ENCODE peak calls at places on chromosomes 5 and 9, in nine cellular contexts. One of them, this sample, is unnamed.

GRCh38 chr5:147482426-147483196 is 27.3 kb downstream of the DPYSL3 start:
- DNase-seq in choroid plexus epithelial cell: peak
- DNase-seq in D721Med: no peak
- DNase-seq in pancreas: no peak
- DNase-seq in endothelial cell: no peak
- DNase-seq in progenitor cell of endocrine pancreas: no peak
- DNase-seq in omental fat pad: no peak
- DNase-seq in cardiac fibroblast: peak
- DNase-seq in neural crest cell: no peak
- DNase-seq in this sample: no peak

GRCh38 chr9:12771891-12772290 is 2.9 kb upstream of the LURAP1L start:
- DNase-seq in choroid plexus epithelial cell: peak
- DNase-seq in D721Med: no peak
- DNase-seq in pancreas: no peak
- DNase-seq in endothelial cell: no peak
- DNase-seq in progenitor cell of endocrine pancreas: no peak
- DNase-seq in omental fat pad: no peak
- DNase-seq in cardiac fibroblast: peak
- DNase-seq in neural crest cell: no peak
- DNase-seq in this sample: no peak

GRCh38 chr9:123548749-123549545 is 192.9 kb downstream of the CRB2 start:
- DNase-seq in choroid plexus epithelial cell: no peak
- DNase-seq in D721Med: no peak
- DNase-seq in pancreas: no peak
- DNase-seq in endothelial cell: no peak
- DNase-seq in progenitor cell of endocrine pancreas: no peak
- DNase-seq in omental fat pad: no peak
- DNase-seq in cardiac fibroblast: peak
- DNase-seq in neural crest cell: no peak
- DNase-seq in this sample: no peak

GRCh38 chr5:87770016-87770415 is 357.3 kb upstream of the CCNH start:
- DNase-seq in choroid plexus epithelial cell: no peak
- DNase-seq in D721Med: no peak
- DNase-seq in pancreas: no peak
- DNase-seq in endothelial cell: no peak
- DNase-seq in progenitor cell of endocrine pancreas: no peak
- DNase-seq in omental fat pad: no peak
- DNase-seq in cardiac fibroblast: no peak
- DNase-seq in neural crest cell: no peak
- DNase-seq in this sample: no peak

GRCh38 chr5:157540707-157541451 is 34.7 kb downstream of the ADAM19 start:
- DNase-seq in choroid plexus epithelial cell: peak
- DNase-seq in D721Med: no peak
- DNase-seq in pancreas: no peak
- DNase-seq in endothelial cell: peak
- DNase-seq in progenitor cell of endocrine pancreas: no peak
- DNase-seq in omental fat pad: no peak
- DNase-seq in cardiac fibroblast: peak
- DNase-seq in neural crest cell: no peak
- DNase-seq in this sample: no peak

GRCh38 chr9:134669556-134669955 is 28.0 kb downstream of the COL5A1 start:
- DNase-seq in choroid plexus epithelial cell: peak
- DNase-seq in D721Med: no peak
- DNase-seq in pancreas: no peak
- DNase-seq in endothelial cell: no peak
- DNase-seq in progenitor cell of endocrine pancreas: no peak
- DNase-seq in omental fat pad: no peak
- DNase-seq in cardiac fibroblast: no peak
- DNase-seq in neural crest cell: no peak
- DNase-seq in this sample: peak

GRCh38 chr9:131420913-131421312 is 27.0 kb downstream of the PRRC2B start:
- DNase-seq in choroid plexus epithelial cell: peak
- DNase-seq in D721Med: no peak
- DNase-seq in pancreas: no peak
- DNase-seq in endothelial cell: no peak
- DNase-seq in progenitor cell of endocrine pancreas: no peak
- DNase-seq in omental fat pad: no peak
- DNase-seq in cardiac fibroblast: peak
- DNase-seq in neural crest cell: no peak
- DNase-seq in this sample: peak

GRCh38 chr9:133528887-133529262 is 4.1 kb upstream of the MYMK start:
- DNase-seq in choroid plexus epithelial cell: no peak
- DNase-seq in D721Med: no peak
- DNase-seq in pancreas: no peak
- DNase-seq in endothelial cell: no peak
- DNase-seq in progenitor cell of endocrine pancreas: no peak
- DNase-seq in omental fat pad: no peak
- DNase-seq in cardiac fibroblast: no peak
- DNase-seq in neural crest cell: no peak
- DNase-seq in this sample: no peak

GRCh38 chr5:112371054-112371453 is 48.0 kb downstream of the EPB41L4A start:
- DNase-seq in choroid plexus epithelial cell: no peak
- DNase-seq in D721Med: no peak
- DNase-seq in pancreas: no peak
- DNase-seq in endothelial cell: no peak
- DNase-seq in progenitor cell of endocrine pancreas: no peak
- DNase-seq in omental fat pad: no peak
- DNase-seq in cardiac fibroblast: no peak
- DNase-seq in neural crest cell: no peak
- DNase-seq in this sample: no peak

GRCh38 chr5:112372543-112372942 is 46.5 kb downstream of the EPB41L4A start:
- DNase-seq in choroid plexus epithelial cell: peak
- DNase-seq in D721Med: no peak
- DNase-seq in pancreas: no peak
- DNase-seq in endothelial cell: no peak
- DNase-seq in progenitor cell of endocrine pancreas: no peak
- DNase-seq in omental fat pad: no peak
- DNase-seq in cardiac fibroblast: no peak
- DNase-seq in neural crest cell: no peak
- DNase-seq in this sample: no peak

GRCh38 chr5:112367400-112367799 is 51.7 kb downstream of the EPB41L4A start:
- DNase-seq in choroid plexus epithelial cell: no peak
- DNase-seq in D721Med: no peak
- DNase-seq in pancreas: no peak
- DNase-seq in endothelial cell: no peak
- DNase-seq in progenitor cell of endocrine pancreas: no peak
- DNase-seq in omental fat pad: peak
- DNase-seq in cardiac fibroblast: no peak
- DNase-seq in neural crest cell: no peak
- DNase-seq in this sample: no peak

DNA sequence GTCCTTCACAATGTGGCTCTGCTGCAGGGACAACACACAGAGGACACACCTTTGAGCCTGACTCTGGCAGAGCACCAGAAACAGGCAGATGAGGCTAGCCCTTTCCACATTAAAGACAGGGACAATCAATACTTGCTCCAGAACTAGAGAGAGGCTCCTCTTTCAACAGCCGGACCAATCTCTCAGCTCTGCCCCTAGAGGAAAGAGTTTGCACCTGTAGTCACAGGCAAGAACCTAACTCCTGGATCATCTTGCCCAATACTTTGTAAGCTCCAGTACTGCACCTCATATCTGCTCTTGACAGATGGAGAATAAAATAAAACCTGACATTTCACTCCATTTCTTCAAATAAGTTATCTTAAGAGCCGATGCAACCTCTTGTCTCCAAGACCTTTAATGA is 52.1 kb downstream of the EPB41L4A start:
- DNase-seq in choroid plexus epithelial cell: peak
- DNase-seq in D721Med: no peak
- DNase-seq in pancreas: no peak
- DNase-seq in endothelial cell: no peak
- DNase-seq in progenitor cell of endocrine pancreas: no peak
- DNase-seq in omental fat pad: no peak
- DNase-seq in cardiac fibroblast: peak
- DNase-seq in neural crest cell: no peak
- DNase-seq in this sample: no peak
- TF ChIP-seq CTCF in choroid plexus epithelial cell: peak
- TF ChIP-seq CTCF in D721Med: no peak
- TF ChIP-seq CTCF in pancreas: no peak
- TF ChIP-seq CTCF in endothelial cell: no peak
- TF ChIP-seq CTCF in progenitor cell of endocrine pancreas: peak
- TF ChIP-seq CTCF in omental fat pad: peak
- TF ChIP-seq CTCF in cardiac fibroblast: peak
- TF ChIP-seq CTCF in neural crest cell: peak
- TF ChIP-seq CTCF in this sample: peak

GRCh38 chr9:114156311-114156657 is 947 bp downstream of the COL27A1 start:
- DNase-seq in choroid plexus epithelial cell: no peak
- DNase-seq in D721Med: no peak
- DNase-seq in pancreas: no peak
- DNase-seq in endothelial cell: no peak
- DNase-seq in progenitor cell of endocrine pancreas: no peak
- DNase-seq in omental fat pad: no peak
- DNase-seq in cardiac fibroblast: peak
- DNase-seq in neural crest cell: no peak
- DNase-seq in this sample: no peak

GRCh38 chr9:114155967-114156294 is 594 bp downstream of the COL27A1 start:
- DNase-seq in choroid plexus epithelial cell: no peak
- DNase-seq in D721Med: no peak
- DNase-seq in pancreas: no peak
- DNase-seq in endothelial cell: peak
- DNase-seq in progenitor cell of endocrine pancreas: peak
- DNase-seq in omental fat pad: no peak
- DNase-seq in cardiac fibroblast: no peak
- DNase-seq in neural crest cell: no peak
- DNase-seq in this sample: no peak

GRCh38 chr9:114155263-114155966 is at the start of gene COL27A1:
- DNase-seq in choroid plexus epithelial cell: peak
- DNase-seq in D721Med: peak
- DNase-seq in pancreas: peak
- DNase-seq in endothelial cell: peak
- DNase-seq in progenitor cell of endocrine pancreas: peak
- DNase-seq in omental fat pad: peak
- DNase-seq in cardiac fibroblast: peak
- DNase-seq in neural crest cell: peak
- DNase-seq in this sample: no peak

GRCh38 chr9:114157516-114158176 is 2.3 kb downstream of the COL27A1 start:
- DNase-seq in choroid plexus epithelial cell: peak
- DNase-seq in D721Med: no peak
- DNase-seq in pancreas: no peak
- DNase-seq in endothelial cell: no peak
- DNase-seq in progenitor cell of endocrine pancreas: no peak
- DNase-seq in omental fat pad: no peak
- DNase-seq in cardiac fibroblast: peak
- DNase-seq in neural crest cell: no peak
- DNase-seq in this sample: no peak

GRCh38 chr9:114156658-114157421 is 1.5 kb downstream of the COL27A1 start:
- DNase-seq in choroid plexus epithelial cell: peak
- DNase-seq in D721Med: no peak
- DNase-seq in pancreas: peak
- DNase-seq in endothelial cell: peak
- DNase-seq in progenitor cell of endocrine pancreas: peak
- DNase-seq in omental fat pad: peak
- DNase-seq in cardiac fibroblast: peak
- DNase-seq in neural crest cell: peak
- DNase-seq in this sample: no peak
- TF ChIP-seq CTCF in choroid plexus epithelial cell: peak
- TF ChIP-seq CTCF in D721Med: no peak
- TF ChIP-seq CTCF in pancreas: no peak
- TF ChIP-seq CTCF in endothelial cell: no peak
- TF ChIP-seq CTCF in progenitor cell of endocrine pancreas: no peak
- TF ChIP-seq CTCF in omental fat pad: no peak
- TF ChIP-seq CTCF in cardiac fibroblast: no peak
- TF ChIP-seq CTCF in neural crest cell: no peak
- TF ChIP-seq CTCF in this sample: peak

GRCh38 chr9:37206121-37206620 is 85.8 kb downstream of the ZCCHC7 start:
- DNase-seq in choroid plexus epithelial cell: no peak
- DNase-seq in D721Med: no peak
- DNase-seq in pancreas: no peak
- DNase-seq in endothelial cell: no peak
- DNase-seq in progenitor cell of endocrine pancreas: no peak
- DNase-seq in omental fat pad: no peak
- DNase-seq in cardiac fibroblast: no peak
- DNase-seq in neural crest cell: no peak
- DNase-seq in this sample: no peak

GRCh38 chr9:37212435-37212834 is 92.1 kb downstream of the ZCCHC7 start:
- DNase-seq in choroid plexus epithelial cell: no peak
- DNase-seq in D721Med: no peak
- DNase-seq in pancreas: no peak
- DNase-seq in endothelial cell: no peak
- DNase-seq in progenitor cell of endocrine pancreas: no peak
- DNase-seq in omental fat pad: no peak
- DNase-seq in cardiac fibroblast: no peak
- DNase-seq in neural crest cell: no peak
- DNase-seq in this sample: no peak

GRCh38 chr9:37215456-37216229 is 95.3 kb downstream of the ZCCHC7 start:
- DNase-seq in choroid plexus epithelial cell: peak
- DNase-seq in D721Med: no peak
- DNase-seq in pancreas: no peak
- DNase-seq in endothelial cell: no peak
- DNase-seq in progenitor cell of endocrine pancreas: no peak
- DNase-seq in omental fat pad: no peak
- DNase-seq in cardiac fibroblast: peak
- DNase-seq in neural crest cell: no peak
- DNase-seq in this sample: no peak

GRCh38 chr9:37210737-37211523 is 90.6 kb downstream of the ZCCHC7 start:
- DNase-seq in choroid plexus epithelial cell: no peak
- DNase-seq in D721Med: no peak
- DNase-seq in pancreas: no peak
- DNase-seq in endothelial cell: no peak
- DNase-seq in progenitor cell of endocrine pancreas: no peak
- DNase-seq in omental fat pad: no peak
- DNase-seq in cardiac fibroblast: no peak
- DNase-seq in neural crest cell: no peak
- DNase-seq in this sample: no peak

DNA sequence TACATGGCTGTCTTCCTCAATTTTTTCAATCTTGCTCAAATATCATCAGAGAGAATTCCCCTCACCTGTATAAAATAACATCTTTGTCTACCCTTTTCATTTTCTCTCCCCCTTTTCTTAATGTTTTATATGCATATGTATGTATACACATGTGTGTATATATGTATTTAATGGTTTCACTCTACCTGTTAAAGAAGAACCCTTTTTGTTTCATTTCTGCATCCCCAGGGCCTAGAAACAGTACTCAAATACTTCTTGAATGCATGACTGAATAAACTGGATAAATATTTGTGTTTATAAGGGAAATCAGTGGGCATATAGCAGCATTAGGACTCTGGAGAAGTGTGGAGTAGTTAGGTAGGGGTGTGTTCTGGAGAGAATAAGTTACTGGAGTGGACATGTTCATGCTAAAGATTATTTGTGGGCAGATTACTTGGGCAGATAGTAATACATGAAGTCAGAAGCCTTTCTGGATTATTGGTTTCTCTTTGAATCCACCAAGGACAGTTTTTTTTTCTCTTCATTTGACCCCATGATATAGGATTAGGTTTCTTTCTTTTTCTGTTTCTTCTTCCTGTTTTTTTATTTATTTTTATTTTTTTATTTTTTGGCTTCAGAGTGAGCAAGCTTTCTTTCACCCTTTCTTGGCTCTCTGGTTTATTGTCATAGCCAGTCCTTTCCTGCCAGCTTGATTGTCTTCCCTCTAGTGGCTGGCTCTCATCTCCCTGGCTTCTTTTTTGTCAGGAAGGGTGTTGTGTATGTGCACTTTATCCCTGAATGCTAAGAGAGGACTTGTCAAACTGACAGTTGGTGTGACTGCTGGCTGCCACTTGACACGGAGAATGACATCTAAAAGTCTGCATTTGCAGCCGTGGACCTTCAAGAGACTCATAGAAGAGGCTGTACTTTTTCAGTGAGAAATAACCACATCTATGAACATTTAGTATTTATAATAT is 89.3 kb downstream of the ZCCHC7 start:
- DNase-seq in choroid plexus epithelial cell: no peak
- DNase-seq in D721Med: no peak
- DNase-seq in pancreas: no peak
- DNase-seq in endothelial cell: peak
- DNase-seq in progenitor cell of endocrine pancreas: no peak
- DNase-seq in omental fat pad: no peak
- DNase-seq in cardiac fibroblast: peak
- DNase-seq in neural crest cell: no peak
- DNase-seq in this sample: no peak
- TF ChIP-seq CTCF in choroid plexus epithelial cell: peak
- TF ChIP-seq CTCF in D721Med: peak
- TF ChIP-seq CTCF in pancreas: no peak
- TF ChIP-seq CTCF in endothelial cell: no peak
- TF ChIP-seq CTCF in progenitor cell of endocrine pancreas: no peak
- TF ChIP-seq CTCF in omental fat pad: no peak
- TF ChIP-seq CTCF in cardiac fibroblast: peak
- TF ChIP-seq CTCF in neural crest cell: no peak
- TF ChIP-seq CTCF in this sample: peak

GRCh38 chr5:28780083-28780692 is 1741.8 kb upstream of the CDH9 start:
- DNase-seq in choroid plexus epithelial cell: no peak
- DNase-seq in D721Med: no peak
- DNase-seq in pancreas: no peak
- DNase-seq in endothelial cell: no peak
- DNase-seq in progenitor cell of endocrine pancreas: no peak
- DNase-seq in omental fat pad: no peak
- DNase-seq in cardiac fibroblast: no peak
- DNase-seq in neural crest cell: no peak
- DNase-seq in this sample: no peak
- TF ChIP-seq CTCF in choroid plexus epithelial cell: no peak
- TF ChIP-seq CTCF in D721Med: no peak
- TF ChIP-seq CTCF in pancreas: no peak
- TF ChIP-seq CTCF in endothelial cell: no peak
- TF ChIP-seq CTCF in progenitor cell of endocrine pancreas: no peak
- TF ChIP-seq CTCF in omental fat pad: no peak
- TF ChIP-seq CTCF in cardiac fibroblast: no peak
- TF ChIP-seq CTCF in neural crest cell: no peak
- TF ChIP-seq CTCF in this sample: no peak